ENCODE peak calls at places on chromosomes 11 and 22, in seven cellular contexts. One of them, this sample, is unnamed.

GRCh38 chr11:8031248-8032115 is 44.3 kb downstream of the EIF3F start:
- DNase-seq in DND-41: no peak
- DNase-seq in K562: no peak
- DNase-seq in effector memory CD4-positive, alpha-beta T cell: no peak
- DNase-seq in naive thymus-derived CD4-positive, alpha-beta T cell: no peak
- DNase-seq in mammary epithelial cell: no peak
- DNase-seq in uterus: no peak
- DNase-seq in this sample: no peak

GRCh38 chr11:32279672-32280071 is 155.7 kb downstream of the WT1 start:
- DNase-seq in DND-41: peak; percentile 18
- DNase-seq in K562: no peak
- DNase-seq in effector memory CD4-positive, alpha-beta T cell: no peak
- DNase-seq in naive thymus-derived CD4-positive, alpha-beta T cell: no peak
- DNase-seq in mammary epithelial cell: no peak
- DNase-seq in uterus: no peak
- DNase-seq in this sample: no peak

GRCh38 chr22:41816871-41817270 is 16.0 kb upstream of the SREBF2 start:
- DNase-seq in DND-41: no peak
- DNase-seq in K562: no peak
- DNase-seq in effector memory CD4-positive, alpha-beta T cell: no peak
- DNase-seq in naive thymus-derived CD4-positive, alpha-beta T cell: no peak
- DNase-seq in mammary epithelial cell: no peak
- DNase-seq in uterus: no peak
- DNase-seq in this sample: no peak

GRCh38 chr11:110829873-110830272 is 117.6 kb upstream of the ARHGAP20 start:
- DNase-seq in DND-41: no peak
- DNase-seq in K562: no peak
- DNase-seq in effector memory CD4-positive, alpha-beta T cell: no peak
- DNase-seq in naive thymus-derived CD4-positive, alpha-beta T cell: no peak
- DNase-seq in mammary epithelial cell: no peak
- DNase-seq in uterus: no peak
- DNase-seq in this sample: no peak

GRCh38 chr11:61281581-61282250 is 13.4 kb downstream of the VWCE start:
- DNase-seq in DND-41: peak; percentile 30
- DNase-seq in K562: peak; percentile 99
- DNase-seq in effector memory CD4-positive, alpha-beta T cell: no peak
- DNase-seq in naive thymus-derived CD4-positive, alpha-beta T cell: no peak
- DNase-seq in mammary epithelial cell: peak; percentile 22
- DNase-seq in uterus: peak; percentile 49
- DNase-seq in this sample: no peak

GRCh38 chr11:76745561-76746207 is 37.5 kb upstream of the TSKU start:
- DNase-seq in DND-41: no peak
- DNase-seq in K562: peak; percentile 91
- DNase-seq in effector memory CD4-positive, alpha-beta T cell: no peak
- DNase-seq in naive thymus-derived CD4-positive, alpha-beta T cell: no peak
- DNase-seq in mammary epithelial cell: no peak
- DNase-seq in uterus: no peak
- DNase-seq in this sample: no peak

GRCh38 chr11:121437018-121437685 is 15.0 kb upstream of the SORL1 start:
- DNase-seq in DND-41: no peak
- DNase-seq in K562: no peak
- DNase-seq in effector memory CD4-positive, alpha-beta T cell: no peak
- DNase-seq in naive thymus-derived CD4-positive, alpha-beta T cell: no peak
- DNase-seq in mammary epithelial cell: peak; percentile 64
- DNase-seq in uterus: no peak
- DNase-seq in this sample: no peak

GRCh38 chr11:68546555-68546954 is 86.0 kb downstream of the PPP6R3 start:
- DNase-seq in DND-41: no peak
- DNase-seq in K562: no peak
- DNase-seq in effector memory CD4-positive, alpha-beta T cell: no peak
- DNase-seq in naive thymus-derived CD4-positive, alpha-beta T cell: no peak
- DNase-seq in mammary epithelial cell: no peak
- DNase-seq in uterus: no peak
- DNase-seq in this sample: no peak

GRCh38 chr11:6735306-6735705 is 36.5 kb downstream of the OR2AG2 start:
- DNase-seq in DND-41: peak; percentile 41
- DNase-seq in K562: no peak
- DNase-seq in effector memory CD4-positive, alpha-beta T cell: no peak
- DNase-seq in naive thymus-derived CD4-positive, alpha-beta T cell: peak; percentile 28
- DNase-seq in mammary epithelial cell: peak; percentile 9
- DNase-seq in uterus: no peak
- DNase-seq in this sample: no peak

GRCh38 chr22:38871360-38872171 is 450 bp downstream of the CBX6 start:
- DNase-seq in DND-41: peak; percentile 37
- DNase-seq in K562: peak; percentile 18
- DNase-seq in effector memory CD4-positive, alpha-beta T cell: peak; percentile 21
- DNase-seq in naive thymus-derived CD4-positive, alpha-beta T cell: peak; percentile 34
- DNase-seq in mammary epithelial cell: peak; percentile 25
- DNase-seq in uterus: no peak
- DNase-seq in this sample: no peak

GRCh38 chr11:86787018-86787417 is 13.3 kb upstream of the PRSS23 start:
- DNase-seq in DND-41: no peak
- DNase-seq in K562: no peak
- DNase-seq in effector memory CD4-positive, alpha-beta T cell: no peak
- DNase-seq in naive thymus-derived CD4-positive, alpha-beta T cell: no peak
- DNase-seq in mammary epithelial cell: no peak
- DNase-seq in uterus: no peak
- DNase-seq in this sample: no peak

GRCh38 chr11:14193644-14194043 is 165.3 kb downstream of the RRAS2 start:
- DNase-seq in DND-41: no peak
- DNase-seq in K562: no peak
- DNase-seq in effector memory CD4-positive, alpha-beta T cell: no peak
- DNase-seq in naive thymus-derived CD4-positive, alpha-beta T cell: no peak
- DNase-seq in mammary epithelial cell: no peak
- DNase-seq in uterus: no peak
- DNase-seq in this sample: no peak

GRCh38 chr11:87628161-87628560 is 547.1 kb downstream of the RAB38 start:
- DNase-seq in DND-41: no peak
- DNase-seq in K562: no peak
- DNase-seq in effector memory CD4-positive, alpha-beta T cell: no peak
- DNase-seq in naive thymus-derived CD4-positive, alpha-beta T cell: no peak
- DNase-seq in mammary epithelial cell: no peak
- DNase-seq in uterus: no peak
- DNase-seq in this sample: no peak

GRCh38 chr11:132444891-132445290 is 1074.5 kb downstream of the NTM start:
- DNase-seq in DND-41: no peak
- DNase-seq in K562: no peak
- DNase-seq in effector memory CD4-positive, alpha-beta T cell: no peak
- DNase-seq in naive thymus-derived CD4-positive, alpha-beta T cell: no peak
- DNase-seq in mammary epithelial cell: no peak
- DNase-seq in uterus: no peak
- DNase-seq in this sample: no peak

GRCh38 chr11:282171-282570 is 4.0 kb downstream of the NLRP6 start:
- DNase-seq in DND-41: no peak
- DNase-seq in K562: no peak
- DNase-seq in effector memory CD4-positive, alpha-beta T cell: no peak
- DNase-seq in naive thymus-derived CD4-positive, alpha-beta T cell: no peak
- DNase-seq in mammary epithelial cell: no peak
- DNase-seq in uterus: no peak
- DNase-seq in this sample: peak; percentile 47
- H3K27me3 ChIP-seq in DND-41: no peaks in the 10 kb centered on the region
- H3K27me3 ChIP-seq in K562: no peaks in the 10 kb centered on the region
- H3K27me3 ChIP-seq in effector memory CD4-positive, alpha-beta T cell: no peaks in the 10 kb centered on the region
- H3K27me3 ChIP-seq in naive thymus-derived CD4-positive, alpha-beta T cell: no peaks in the 10 kb centered on the region
- H3K27me3 ChIP-seq in mammary epithelial cell: peaks cover 51% of the 10 kb centered on the region
- H3K27me3 ChIP-seq in uterus: peaks cover 36% of the 10 kb centered on the region
- H3K27me3 ChIP-seq in this sample: peaks cover 1% of the 10 kb centered on the region

GRCh38 chr22:45651931-45652528 is 19.6 kb upstream of the ATXN10 start:
- DNase-seq in DND-41: no peak
- DNase-seq in K562: no peak
- DNase-seq in effector memory CD4-positive, alpha-beta T cell: no peak
- DNase-seq in naive thymus-derived CD4-positive, alpha-beta T cell: no peak
- DNase-seq in mammary epithelial cell: no peak
- DNase-seq in uterus: no peak
- DNase-seq in this sample: peak; percentile 40
- H3K4me1 ChIP-seq in DND-41: no peaks in the 10 kb centered on the region
- H3K4me1 ChIP-seq in K562: no peaks in the 10 kb centered on the region
- H3K4me1 ChIP-seq in effector memory CD4-positive, alpha-beta T cell: no peaks in the 10 kb centered on the region
- H3K4me1 ChIP-seq in naive thymus-derived CD4-positive, alpha-beta T cell: no peaks in the 10 kb centered on the region
- H3K4me1 ChIP-seq in mammary epithelial cell: no peaks in the 10 kb centered on the region
- H3K4me1 ChIP-seq in uterus: no peaks in the 10 kb centered on the region
- H3K4me1 ChIP-seq in this sample: no peaks in the 10 kb centered on the region

GRCh38 chr11:123196060-123196714 is 1.1 kb upstream of the CLMP start:
- DNase-seq in DND-41: no peak
- DNase-seq in K562: no peak
- DNase-seq in effector memory CD4-positive, alpha-beta T cell: no peak
- DNase-seq in naive thymus-derived CD4-positive, alpha-beta T cell: no peak
- DNase-seq in mammary epithelial cell: no peak
- DNase-seq in uterus: no peak
- DNase-seq in this sample: no peak

GRCh38 chr11:123193742-123194141 is 1.3 kb downstream of the CLMP start:
- DNase-seq in DND-41: no peak
- DNase-seq in K562: no peak
- DNase-seq in effector memory CD4-positive, alpha-beta T cell: no peak
- DNase-seq in naive thymus-derived CD4-positive, alpha-beta T cell: no peak
- DNase-seq in mammary epithelial cell: no peak
- DNase-seq in uterus: no peak
- DNase-seq in this sample: no peak

GRCh38 chr11:123195182-123196059 is at the start of gene CLMP:
- DNase-seq in DND-41: no peak
- DNase-seq in K562: no peak
- DNase-seq in effector memory CD4-positive, alpha-beta T cell: no peak
- DNase-seq in naive thymus-derived CD4-positive, alpha-beta T cell: no peak
- DNase-seq in mammary epithelial cell: peak; percentile 58
- DNase-seq in uterus: peak; percentile 85
- DNase-seq in this sample: peak; percentile 79

GRCh38 chr11:123191939-123192338 is 3.1 kb downstream of the CLMP start:
- DNase-seq in DND-41: no peak
- DNase-seq in K562: no peak
- DNase-seq in effector memory CD4-positive, alpha-beta T cell: no peak
- DNase-seq in naive thymus-derived CD4-positive, alpha-beta T cell: no peak
- DNase-seq in mammary epithelial cell: no peak
- DNase-seq in uterus: no peak
- DNase-seq in this sample: no peak

DNA sequence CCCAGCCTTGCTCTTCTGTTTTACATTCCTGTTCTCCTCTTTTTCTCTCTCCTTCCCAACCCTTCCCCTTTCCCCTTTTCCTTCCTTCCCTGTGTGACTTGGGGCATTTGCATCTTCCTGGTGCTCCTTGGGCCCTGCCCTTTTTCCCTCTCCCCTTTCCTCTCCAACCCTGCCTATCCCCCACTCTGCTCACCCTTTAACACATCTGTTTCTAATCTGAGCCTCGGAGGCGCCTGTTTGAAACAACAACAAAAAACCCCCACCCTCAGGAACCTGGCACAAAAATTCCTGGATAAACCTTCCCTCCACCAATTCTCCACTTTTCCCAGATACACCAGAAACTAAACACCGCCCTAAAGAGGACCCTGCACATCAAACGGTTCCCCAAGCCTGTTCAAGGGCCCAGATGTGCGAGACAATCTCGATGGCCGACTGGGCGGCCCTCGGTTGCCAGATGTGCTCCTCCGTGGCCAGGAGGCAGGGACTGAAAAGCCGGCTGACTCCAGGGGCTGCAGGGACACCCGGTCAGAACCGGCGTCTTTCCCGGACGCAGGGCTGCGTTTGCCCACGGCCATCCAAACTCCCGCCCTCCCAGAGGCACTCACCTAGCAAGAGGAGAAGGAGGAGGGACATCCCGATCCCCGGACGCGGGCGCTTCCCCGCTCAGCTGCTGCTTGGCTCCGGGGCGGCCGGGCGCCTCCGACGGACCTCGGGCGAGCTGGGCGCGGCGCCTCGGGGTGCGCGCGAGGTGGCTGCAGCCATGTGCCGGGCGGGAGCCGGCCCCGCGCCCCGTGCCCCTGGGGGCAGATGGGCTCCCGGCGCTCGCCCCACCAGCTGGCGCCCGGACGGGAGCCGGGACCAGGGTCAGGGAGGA is 503 bp downstream of the CLMP start:
- DNase-seq in DND-41: no peak
- DNase-seq in K562: no peak
- DNase-seq in effector memory CD4-positive, alpha-beta T cell: no peak
- DNase-seq in naive thymus-derived CD4-positive, alpha-beta T cell: no peak
- DNase-seq in mammary epithelial cell: peak; percentile 56
- DNase-seq in uterus: peak; percentile 54
- DNase-seq in this sample: no peak
- H3K27me3 ChIP-seq in DND-41: peaks cover 12% of the 10 kb centered on the region
- H3K27me3 ChIP-seq in K562: peaks cover 24% of the 10 kb centered on the region
- H3K27me3 ChIP-seq in effector memory CD4-positive, alpha-beta T cell: peaks cover 25% of the 10 kb centered on the region
- H3K27me3 ChIP-seq in naive thymus-derived CD4-positive, alpha-beta T cell: no peaks in the 10 kb centered on the region
- H3K27me3 ChIP-seq in mammary epithelial cell: no peaks in the 10 kb centered on the region
- H3K27me3 ChIP-seq in uterus: no peaks in the 10 kb centered on the region
- H3K27me3 ChIP-seq in this sample: no peaks in the 10 kb centered on the region

GRCh38 chr11:2690261-2690575 is 9.6 kb downstream of the KCNQ1OT1 start:
- DNase-seq in DND-41: no peak
- DNase-seq in K562: no peak
- DNase-seq in effector memory CD4-positive, alpha-beta T cell: no peak
- DNase-seq in naive thymus-derived CD4-positive, alpha-beta T cell: no peak
- DNase-seq in mammary epithelial cell: no peak
- DNase-seq in uterus: no peak
- DNase-seq in this sample: no peak
- H3K4me1 ChIP-seq in DND-41: no peaks in the 10 kb centered on the region
- H3K4me1 ChIP-seq in K562: peaks cover 2% of the 10 kb centered on the region
- H3K4me1 ChIP-seq in effector memory CD4-positive, alpha-beta T cell: no peaks in the 10 kb centered on the region
- H3K4me1 ChIP-seq in naive thymus-derived CD4-positive, alpha-beta T cell: no peaks in the 10 kb centered on the region
- H3K4me1 ChIP-seq in mammary epithelial cell: no peaks in the 10 kb centered on the region
- H3K4me1 ChIP-seq in uterus: no peaks in the 10 kb centered on the region
- H3K4me1 ChIP-seq in this sample: no peaks in the 10 kb centered on the region

GRCh38 chr22:20976291-20976877 is 5.7 kb upstream of the LZTR1 start:
- DNase-seq in DND-41: no peak
- DNase-seq in K562: no peak
- DNase-seq in effector memory CD4-positive, alpha-beta T cell: no peak
- DNase-seq in naive thymus-derived CD4-positive, alpha-beta T cell: no peak
- DNase-seq in mammary epithelial cell: no peak
- DNase-seq in uterus: no peak
- DNase-seq in this sample: peak; percentile 69
- H3K27me3 ChIP-seq in DND-41: no peaks in the 10 kb centered on the region
- H3K27me3 ChIP-seq in K562: peaks cover 37% of the 10 kb centered on the region
- H3K27me3 ChIP-seq in effector memory CD4-positive, alpha-beta T cell: no peaks in the 10 kb centered on the region
- H3K27me3 ChIP-seq in naive thymus-derived CD4-positive, alpha-beta T cell: no peaks in the 10 kb centered on the region
- H3K27me3 ChIP-seq in mammary epithelial cell: no peaks in the 10 kb centered on the region
- H3K27me3 ChIP-seq in uterus: no peaks in the 10 kb centered on the region
- H3K27me3 ChIP-seq in this sample: no peaks in the 10 kb centered on the region

GRCh38 chr22:26796785-26797184 is 139.4 kb downstream of the MIAT start:
- DNase-seq in DND-41: no peak
- DNase-seq in K562: no peak
- DNase-seq in effector memory CD4-positive, alpha-beta T cell: no peak
- DNase-seq in naive thymus-derived CD4-positive, alpha-beta T cell: no peak
- DNase-seq in mammary epithelial cell: no peak
- DNase-seq in uterus: no peak
- DNase-seq in this sample: no peak

GRCh38 chr22:26797910-26798309 is 140.5 kb downstream of the MIAT start:
- DNase-seq in DND-41: no peak
- DNase-seq in K562: peak; percentile 35
- DNase-seq in effector memory CD4-positive, alpha-beta T cell: no peak
- DNase-seq in naive thymus-derived CD4-positive, alpha-beta T cell: no peak
- DNase-seq in mammary epithelial cell: no peak
- DNase-seq in uterus: no peak
- DNase-seq in this sample: no peak

DNA sequence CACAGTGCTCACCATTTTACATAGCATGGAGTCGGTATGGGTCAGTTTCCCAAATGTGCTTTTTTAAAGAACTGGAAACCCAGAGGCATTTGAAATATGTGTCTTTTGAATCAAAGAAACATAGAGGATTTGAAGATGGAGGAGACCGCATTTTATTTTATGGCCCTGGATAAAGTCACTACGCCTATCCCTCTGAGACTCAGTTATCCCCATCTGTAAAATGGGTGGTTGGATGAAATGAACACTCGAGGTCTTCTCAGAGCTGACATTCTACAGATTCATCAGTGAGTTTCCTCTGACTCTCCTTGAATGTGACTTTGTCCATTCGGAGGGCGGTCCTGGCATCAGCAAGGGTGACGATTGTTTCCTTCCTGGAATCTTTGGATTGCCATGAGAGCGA is 135.1 kb downstream of the MIAT start:
- DNase-seq in DND-41: no peak
- DNase-seq in K562: no peak
- DNase-seq in effector memory CD4-positive, alpha-beta T cell: no peak
- DNase-seq in naive thymus-derived CD4-positive, alpha-beta T cell: no peak
- DNase-seq in mammary epithelial cell: no peak
- DNase-seq in uterus: no peak
- DNase-seq in this sample: no peak
- H3K4me1 ChIP-seq in DND-41: no peaks in the 10 kb centered on the region
- H3K4me1 ChIP-seq in K562: no peaks in the 10 kb centered on the region
- H3K4me1 ChIP-seq in effector memory CD4-positive, alpha-beta T cell: no peaks in the 10 kb centered on the region
- H3K4me1 ChIP-seq in naive thymus-derived CD4-positive, alpha-beta T cell: no peaks in the 10 kb centered on the region
- H3K4me1 ChIP-seq in mammary epithelial cell: no peaks in the 10 kb centered on the region
- H3K4me1 ChIP-seq in uterus: no peaks in the 10 kb centered on the region
- H3K4me1 ChIP-seq in this sample: no peaks in the 10 kb centered on the region